ENCODE peak calls at places on chromosomes 16 and 17, in five cellular contexts. I is A549, G is retinal pigment epithelial cell, A is HL-60, E is lower leg skin. M is an unnamed sample.

GRCh38 chr17:70517808-70518207 is 348.5 kb downstream of the KCNJ2 start:
- DNase-seq in E (no peak), A (no peak), I (no peak), G (no peak), M (no peak)

GRCh38 chr16:55842369-55843104 is 9.6 kb upstream of the CES1 start:
- DNase-seq in A (no peak), E (no peak), I (peak), G (no peak), M (no peak)

GRCh38 chr16:23879735-23880373 is 44.1 kb downstream of the PRKCB start:
- DNase-seq in E (no peak), G (no peak), I (no peak), A (no peak), M (no peak)

GRCh38 chr16:10577305-10578202 is 2.8 kb downstream of the EMP2 start:
- DNase-seq in G (peak), A (no peak), E (no peak), I (no peak), M (no peak)

GRCh38 chr16:70253291-70254094 is 1.8 kb upstream of the EXOSC6 start:
- DNase-seq in G (no peak), I (peak), E (no peak), A (no peak), M (no peak)

GRCh38 chr16:48526058-48526957 is 83.7 kb downstream of the N4BP1 start:
- DNase-seq in G (no peak), A (no peak), I (peak), E (no peak), M (no peak)

GRCh38 chr16:74753180-74753579 is 21.4 kb downstream of the FA2H start:
- DNase-seq in G (no peak), A (no peak), E (no peak), I (no peak), M (no peak)

GRCh38 chr17:49217651-49218413 is 7.3 kb downstream of the ABI3 start:
- DNase-seq in G (no peak), E (peak), A (peak), I (no peak), M (no peak)

GRCh38 chr17:80755650-80756405 is 211.2 kb downstream of the RPTOR start:
- DNase-seq in I (no peak), A (no peak), E (no peak), G (no peak), M (no peak)

GRCh38 chr16:89909777-89910716 is 8.6 kb upstream of the MC1R start:
- DNase-seq in G (no peak), E (peak), A (no peak), I (peak), M (no peak)

GRCh38 chr17:10751569-10751968 is 21.7 kb upstream of the TMEM220 start:
- DNase-seq in I (no peak), G (no peak), E (no peak), A (no peak), M (no peak)
- H3K4me3 ChIP-seq in I (no peak), G (no peak), E (no peak), A (no peak), M (no peak)

GRCh38 chr17:27751622-27752490 is 48.5 kb downstream of the NOS2 start:
- DNase-seq in A (no peak), E (no peak), I (no peak), G (no peak), M (no peak)

GRCh38 chr17:27751166-27751565 is 49.2 kb downstream of the NOS2 start:
- DNase-seq in E (no peak), I (no peak), G (no peak), A (no peak), M (no peak)

GRCh38 chr17:27748360-27748825 is 51.9 kb downstream of the NOS2 start:
- DNase-seq in A (no peak), G (no peak), E (no peak), I (no peak), M (no peak)

GRCh38 chr17:27746881-27747280 is 53.4 kb downstream of the NOS2 start:
- DNase-seq in E (no peak), I (no peak), A (no peak), G (no peak), M (no peak)

GRCh38 chr17:27747462-27748359 is 52.6 kb downstream of the NOS2 start:
- DNase-seq in I (no peak), G (no peak), E (no peak), A (no peak), M (no peak)
- TF ChIP-seq CTCF in I (no peak), G (peak), E (no peak), A (no peak), M (peak)

GRCh38 chr17:11948791-11949190 is 48.5 kb downstream of the ZNF18 start:
- DNase-seq in I (no peak), A (no peak), G (no peak), E (no peak), M (peak)

GRCh38 chr17:11952610-11953009 is 44.7 kb downstream of the ZNF18 start:
- DNase-seq in A (no peak), E (no peak), G (no peak), I (no peak), M (no peak)

GRCh38 chr17:11954961-11955360 is 42.3 kb downstream of the ZNF18 start:
- DNase-seq in A (no peak), G (no peak), I (no peak), E (no peak), M (no peak)

GRCh38 chr17:11950771-11951519 is 46.3 kb downstream of the ZNF18 start:
- DNase-seq in E (no peak), A (no peak), I (no peak), G (no peak), M (no peak)

GRCh38 chr17:11953924-11954323 is 43.4 kb downstream of the ZNF18 start:
- DNase-seq in A (no peak), G (no peak), E (no peak), I (no peak), M (no peak)
- H3K4me3 ChIP-seq in A (no peak), G (no peak), E (no peak), I (no peak), M (no peak)

DNA sequence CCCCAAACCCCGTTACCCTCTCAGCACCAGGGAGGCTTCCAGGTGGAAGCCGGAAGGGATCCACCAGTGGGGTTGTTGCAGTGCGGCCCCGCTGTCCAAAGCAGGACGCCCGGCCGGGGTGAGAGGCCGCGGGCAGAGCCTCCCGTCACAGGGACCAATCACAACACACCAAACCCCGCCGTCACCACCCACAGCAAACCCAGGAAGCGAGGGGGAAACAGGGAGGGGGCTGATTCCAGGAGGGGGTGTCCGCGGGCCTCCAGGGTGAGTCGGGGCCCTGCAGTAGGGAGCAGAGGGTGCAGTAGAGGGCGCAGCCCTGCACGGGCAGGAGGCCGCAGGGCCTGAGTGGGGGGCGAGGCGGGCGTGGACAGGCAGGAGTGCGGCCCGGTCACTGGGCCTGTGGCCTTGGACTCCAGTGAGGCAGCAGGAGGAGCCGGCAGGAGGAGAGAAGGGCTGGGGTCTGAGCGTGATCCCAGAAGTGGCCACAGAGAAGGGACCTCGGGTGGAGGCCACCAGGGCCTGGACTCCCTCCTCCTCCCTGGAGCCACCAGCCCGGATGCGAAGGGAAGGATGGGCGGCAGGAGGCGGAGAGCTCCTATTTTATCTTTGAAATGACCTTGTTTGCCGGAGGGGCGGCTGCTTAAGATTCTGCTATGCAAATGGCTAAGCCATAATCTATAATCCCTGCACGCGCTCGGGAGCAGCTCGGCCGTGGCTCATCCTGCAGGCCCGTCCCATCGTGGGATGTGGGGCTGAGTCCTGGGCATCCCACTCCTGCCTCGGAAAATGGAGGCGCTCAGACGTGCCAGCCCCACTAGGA is 41.5 kb downstream of the ZFPM1 start:
- DNase-seq in G (no peak), E (no peak), I (no peak), A (no peak), M (no peak)
- TF ChIP-seq CTCF in G (no peak), E (no peak), I (no peak), A (no peak), M (no peak)

DNA sequence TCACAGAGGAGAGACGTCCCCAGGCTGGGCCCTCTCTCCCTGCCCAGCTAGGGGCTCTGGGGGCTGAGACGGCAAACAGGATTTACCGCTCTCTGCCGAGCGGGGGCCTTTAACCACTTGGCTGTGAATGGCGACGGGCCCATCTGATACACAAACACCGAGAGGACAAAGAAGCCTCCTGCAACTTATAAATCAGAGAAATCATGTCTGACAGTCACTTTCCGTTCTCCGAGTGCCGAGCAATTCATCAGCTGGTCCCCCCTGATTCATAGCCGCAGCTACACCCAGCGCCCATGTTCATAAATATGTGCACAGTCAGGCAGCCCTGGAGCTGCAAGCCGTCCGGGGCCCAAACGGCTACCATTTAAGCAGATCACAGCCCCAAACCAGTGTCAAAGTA is 154.4 kb downstream of the C16orf78 start:
- DNase-seq in A (no peak), E (no peak), I (no peak), G (no peak), M (no peak)
- H3K4me3 ChIP-seq in A (no peak), E (no peak), I (no peak), G (no peak), M (no peak)

GRCh38 chr17:36947922-36948716 is 635 bp upstream of the AATF start:
- DNase-seq in E (peak), I (no peak), A (no peak), G (no peak), M (no peak)
- TF ChIP-seq CTCF in E (no peak), I (no peak), A (no peak), G (no peak), M (no peak)

GRCh38 chr17:44097110-44097810 is 26.2 kb downstream of the HDAC5 start:
- DNase-seq in E (no peak), G (no peak), I (no peak), A (no peak), M (peak)
- H3K4me3 ChIP-seq in E (no peak), G (no peak), I (no peak), A (no peak), M (no peak)

GRCh38 chr17:35259001-35259400 is 16.1 kb downstream of the SLFN5 start:
- DNase-seq in A (no peak), E (no peak), G (no peak), I (no peak), M (no peak)

GRCh38 chr17:35254107-35254802 is 11.4 kb downstream of the SLFN5 start:
- DNase-seq in I (peak), A (no peak), G (peak), E (peak), M (peak)

GRCh38 chr17:35255316-35255715 is 12.4 kb downstream of the SLFN5 start:
- DNase-seq in I (no peak), G (no peak), A (no peak), E (no peak), M (no peak)

GRCh38 chr17:35257080-35257701 is 14.3 kb downstream of the SLFN5 start:
- DNase-seq in I (peak), A (no peak), G (peak), E (no peak), M (no peak)

GRCh38 chr17:35256629-35257028 is 13.8 kb downstream of the SLFN5 start:
- DNase-seq in E (no peak), A (no peak), I (no peak), G (no peak), M (no peak)
- TF ChIP-seq CTCF in E (no peak), A (no peak), I (peak), G (no peak), M (no peak)

DNA sequence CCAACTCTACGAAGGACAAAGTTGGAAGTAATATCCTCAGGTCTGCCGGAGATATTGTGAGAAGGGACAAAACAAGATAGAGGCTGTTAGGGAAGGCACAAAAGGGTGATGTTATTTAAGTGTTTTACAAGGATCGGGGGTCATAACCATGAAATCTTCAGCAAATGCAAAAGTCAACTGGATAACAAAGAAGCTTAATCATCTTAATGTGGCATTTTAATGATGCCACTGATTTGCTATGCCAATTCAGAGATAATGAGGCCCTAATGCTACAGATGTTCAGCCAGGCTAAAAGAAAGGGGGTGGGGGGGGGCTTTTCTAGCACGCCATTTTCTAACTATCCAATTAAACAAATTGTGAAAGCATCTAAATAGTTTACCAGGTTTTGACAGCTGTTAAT is 63.1 kb downstream of the IKZF3 start:
- DNase-seq in G (no peak), I (no peak), E (no peak), A (no peak), M (no peak)
- H3K4me3 ChIP-seq in G (no peak), I (no peak), E (no peak), A (no peak), M (no peak)

M was measured in BJ.